ENCODE peak calls at places on chromosomes 7 and 10, in seven cellular contexts. U, X, B, D, I, E and J are unnamed samples.

GRCh38 chr10:68973975-68974374 is 14.6 kb upstream of the KIFBP start:
- DNase-seq in X (no peak), E (no peak), B (no peak), U (no peak), D (no peak), I (no peak), J (no peak)

GRCh38 chr10:101672536-101672935 is 22.4 kb downstream of the FBXW4 start:
- DNase-seq in X (no peak), B (no peak), E (no peak), I (no peak), U (no peak), D (no peak), J (no peak)

GRCh38 chr7:107544848-107545591 is 18.7 kb downstream of the COG5 start:
- DNase-seq in U (no peak), E (no peak), X (no peak), D (no peak), B (no peak), I (no peak), J (no peak)

GRCh38 chr7:114426824-114427223 is 12.2 kb downstream of the FOXP2 start:
- DNase-seq in I (no peak), X (no peak), D (no peak), E (peak), B (no peak), U (no peak), J (no peak)

GRCh38 chr10:103921750-103922195 is 3.8 kb upstream of the STN1 start:
- DNase-seq in D (no peak), I (no peak), X (no peak), U (no peak), B (no peak), E (peak), J (peak)

GRCh38 chr10:80924063-80924952 is 386.6 kb downstream of the SH2D4B start:
- DNase-seq in D (peak), U (no peak), X (peak), B (peak), I (no peak), E (peak), J (peak)

GRCh38 chr7:99312316-99313203 is 13.1 kb upstream of the ARPC1A start:
- DNase-seq in X (peak), I (no peak), B (peak), E (peak), U (peak), D (peak), J (peak)

GRCh38 chr7:80924090-80924489 is 5.2 kb upstream of the SEMA3C start:
- DNase-seq in D (no peak), U (no peak), E (no peak), B (no peak), I (no peak), X (no peak), J (no peak)

GRCh38 chr10:125779403-125780327 is 4.0 kb upstream of the MMP21 start:
- DNase-seq in X (no peak), U (no peak), B (no peak), I (no peak), E (no peak), D (peak), J (no peak)

GRCh38 chr10:112314822-112315474 is 31.7 kb downstream of the TECTB start:
- DNase-seq in I (no peak), X (peak), D (peak), E (peak), B (peak), U (no peak), J (peak)

GRCh38 chr10:104028823-104029527 is 56.7 kb downstream of the COL17A1 start:
- DNase-seq in B (no peak), D (no peak), X (no peak), E (no peak), U (no peak), I (no peak), J (no peak)

GRCh38 chr7:51182767-51183166 is 133.8 kb downstream of the COBL start:
- DNase-seq in D (no peak), E (no peak), U (no peak), X (no peak), I (no peak), B (no peak), J (no peak)

GRCh38 chr10:6222755-6223154 is 20.0 kb downstream of the PFKFB3 start:
- DNase-seq in X (no peak), E (no peak), U (no peak), I (no peak), B (no peak), D (no peak), J (no peak)